ENCODE peak calls at places on chromosomes 16 and 17, in four cellular contexts. I is IMR-90, B is nephron progenitor cell, H is uterus. G is an unnamed sample.

GRCh38 chr16:79599837-79600635 is 501 bp downstream of the MAF start:
- DNase-seq in I (no peak), B (peak; percentile 82), H (peak; percentile 69), G (peak; percentile 55)

GRCh38 chr17:50117202-50118040 is 12.5 kb downstream of the SAMD14 start:
- DNase-seq in I (peak; percentile 35), B (peak; percentile 86), H (no peak), G (peak; percentile 82)

GRCh38 chr16:87784812-87785211 is 19.0 kb upstream of the KLHDC4 start:
- DNase-seq in I (peak; percentile 35), B (no peak), H (no peak), G (no peak)

GRCh38 chr17:77828749-77829539 is 129.6 kb upstream of the TNRC6C start:
- DNase-seq in I (no peak), B (no peak), H (no peak), G (no peak)

GRCh38 chr16:69311533-69312388 is 611 bp downstream of the VPS4A start:
- DNase-seq in I (no peak), B (no peak), H (no peak), G (peak; percentile 67)

GRCh38 chr17:4666296-4666695 is 24.8 kb upstream of the ALOX15 start:
- DNase-seq in I (peak; percentile 34), B (no peak), H (no peak), G (no peak)

GRCh38 chr17:80968602-80969029 is 23.0 kb upstream of the CHMP6 start:
- DNase-seq in I (peak; percentile 49), B (no peak), H (peak; percentile 59), G (no peak)

GRCh38 chr17:30554839-30555751 is 77.9 kb downstream of the GOSR1 start:
- DNase-seq in I (peak; percentile 15), B (no peak), H (no peak), G (no peak)

GRCh38 chr17:42453544-42453943 is 5.1 kb upstream of the ATP6V0A1 start:
- DNase-seq in I (no peak), B (no peak), H (no peak), G (peak; percentile 56)

GRCh38 chr16:4697867-4698291 is 4.5 kb downstream of the NUDT16L1 start:
- DNase-seq in I (no peak), B (no peak), H (no peak), G (no peak)

GRCh38 chr16:80285089-80285488 is 255.7 kb upstream of the DYNLRB2 start:
- DNase-seq in I (peak; percentile 89), B (no peak), H (no peak), G (no peak)

GRCh38 chr17:2571523-2572303 is 21.7 kb upstream of the PAFAH1B1 start:
- DNase-seq in I (no peak), B (no peak), H (no peak), G (peak; percentile 60)

GRCh38 chr17:46854948-46855347 is 3.6 kb downstream of the WNT9B start:
- DNase-seq in I (no peak), B (no peak), H (no peak), G (no peak)

GRCh38 chr17:74201250-74201649 is 2.2 kb upstream of the RPL38 start:
- DNase-seq in I (peak; percentile 57), B (no peak), H (no peak), G (no peak)

GRCh38 chr17:7574176-7574953 is 5.1 kb upstream of the CD68 start:
- DNase-seq in I (peak; percentile 28), B (no peak), H (no peak), G (no peak)

GRCh38 chr16:58501242-58502131 is 1.5 kb downstream of the NDRG4 start:
- DNase-seq in I (no peak), B (peak; percentile 84), H (no peak), G (no peak)

GRCh38 chr16:2950773-2951172 is 13.3 kb upstream of the KREMEN2 start:
- DNase-seq in I (no peak), B (no peak), H (no peak), G (no peak)

GRCh38 chr17:27378482-27379200 is 77.6 kb upstream of the KSR1 start:
- DNase-seq in I (no peak), B (no peak), H (peak; percentile 68), G (no peak)

GRCh38 chr17:73058022-73058421 is 34.5 kb downstream of the SLC39A11 start:
- DNase-seq in I (no peak), B (no peak), H (no peak), G (no peak)

GRCh38 chr17:47735536-47736011 is 2.5 kb downstream of the TBX21 start:
- DNase-seq in I (no peak), B (no peak), H (no peak), G (peak; percentile 87)

GRCh38 chr16:84179612-84180320 is 7.1 kb downstream of the TAF1C start:
- DNase-seq in I (no peak), B (no peak), H (no peak), G (peak; percentile 12)

GRCh38 chr17:47203984-47204721 is 5.0 kb upstream of the MYL4 start:
- DNase-seq in I (peak; percentile 64), B (no peak), H (no peak), G (no peak)

GRCh38 chr16:46765050-46765449 is 16.9 kb upstream of the MYLK3 start:
- DNase-seq in I (peak; percentile 76), B (no peak), H (no peak), G (no peak)

DNA sequence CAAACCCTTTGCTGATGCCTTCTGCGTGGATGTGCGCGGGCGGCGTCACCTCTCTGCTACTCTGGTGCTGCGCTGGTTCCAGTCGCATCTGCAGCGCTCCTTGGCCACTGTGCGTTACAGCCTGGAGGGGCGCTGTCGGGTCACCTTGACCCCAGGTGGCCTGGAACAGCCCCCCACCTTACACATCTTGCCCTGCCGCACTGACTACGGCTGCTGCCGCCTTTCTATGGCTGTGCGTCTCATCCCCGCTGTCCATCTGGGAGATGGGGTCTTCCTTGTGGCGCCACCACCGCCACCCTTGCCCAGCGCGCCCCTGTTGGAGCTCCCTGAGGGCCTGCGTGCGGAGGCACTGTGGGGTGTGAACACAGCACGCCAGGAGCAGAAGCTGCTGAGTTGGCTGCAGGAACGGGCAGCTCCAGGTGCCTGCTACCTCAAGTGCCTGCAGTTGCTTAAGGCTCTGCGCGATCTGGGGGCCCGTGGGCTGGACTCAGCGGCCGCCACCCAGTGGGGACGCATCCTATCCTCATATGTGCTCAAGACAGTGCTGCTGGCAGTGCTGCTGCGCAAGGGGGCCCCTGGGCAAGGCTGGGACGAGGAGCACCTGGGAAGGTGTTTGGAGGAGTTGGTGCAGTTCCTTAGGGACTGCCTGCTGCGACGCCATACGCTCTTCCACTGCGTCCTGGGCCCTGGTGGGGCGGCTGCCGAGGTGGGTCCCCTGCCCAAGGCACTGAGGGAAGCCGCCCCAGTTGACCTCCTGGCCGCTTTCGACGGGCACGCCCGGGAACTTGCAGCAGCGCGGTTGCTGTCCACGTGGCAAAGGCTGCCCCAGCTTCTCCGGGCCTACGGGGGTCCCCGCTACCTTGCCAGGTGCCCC is 1.6 kb downstream of the ITPRIPL2 start:
- DNase-seq in I (no peak), B (no peak), H (no peak), G (no peak)
- TF ChIP-seq CTCF in I (peak; percentile 35), B (no peak), H (no peak), G (peak; percentile 2)

GRCh38 chr16:10180771-10181163 is 1.5 kb downstream of the GRIN2A start:
- DNase-seq in I (no peak), B (peak; percentile 90), H (peak; percentile 29), G (peak; percentile 69)
- TF ChIP-seq CTCF in I (no peak), B (peak; percentile 54), H (no peak), G (peak; percentile 39)

GRCh38 chr16:53080345-53081031 is 25.7 kb downstream of the CHD9 start:
- DNase-seq in I (peak; percentile 89), B (no peak), H (peak; percentile 75), G (no peak)

GRCh38 chr16:53078765-53079484 is 24.1 kb downstream of the CHD9 start:
- DNase-seq in I (peak; percentile 53), B (no peak), H (no peak), G (no peak)

GRCh38 chr16:53081032-53081424 is 26.2 kb downstream of the CHD9 start:
- DNase-seq in I (no peak), B (no peak), H (no peak), G (no peak)

GRCh38 chr16:53081686-53082407 is 27.1 kb downstream of the CHD9 start:
- DNase-seq in I (no peak), B (no peak), H (no peak), G (no peak)

DNA sequence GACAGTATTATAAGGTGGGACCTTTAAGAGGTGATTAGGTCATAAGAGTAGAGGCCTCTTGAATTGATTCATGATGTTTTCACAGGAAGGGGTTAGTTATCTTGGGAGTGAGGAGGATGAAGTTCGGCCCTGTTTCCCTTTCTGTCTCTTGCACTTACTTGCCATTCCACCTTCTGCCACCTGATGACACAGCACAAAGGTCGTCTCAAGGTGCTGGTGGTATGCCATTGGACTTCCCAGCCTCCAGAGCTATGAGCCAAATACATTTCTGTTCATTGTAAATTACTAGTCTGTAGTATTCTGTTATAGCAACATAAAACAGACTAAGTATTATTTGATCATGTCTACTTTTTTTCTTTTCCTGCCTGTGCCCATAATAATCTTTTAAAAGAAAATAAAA is 23.5 kb downstream of the CHD9 start:
- DNase-seq in I (no peak), B (no peak), H (no peak), G (no peak)
- TF ChIP-seq CTCF in I (no peak), B (no peak), H (no peak), G (no peak)

GRCh38 chr16:11099672-11100195 is 155.4 kb downstream of the CLEC16A start:
- DNase-seq in I (no peak), B (no peak), H (no peak), G (no peak)

GRCh38 chr16:11102523-11102898 is 153.5 kb downstream of the SOCS1 start:
- DNase-seq in I (no peak), B (no peak), H (no peak), G (no peak)

GRCh38 chr16:11100239-11100750 is 155.7 kb downstream of the SOCS1 start:
- DNase-seq in I (peak; percentile 100), B (peak; percentile 30), H (peak; percentile 91), G (peak; percentile 64)

GRCh38 chr16:11101283-11101682 is 154.7 kb downstream of the SOCS1 start:
- DNase-seq in I (no peak), B (no peak), H (no peak), G (no peak)

GRCh38 chr16:11101695-11102522 is 154.1 kb downstream of the SOCS1 start:
- DNase-seq in I (peak; percentile 94), B (no peak), H (no peak), G (no peak)
- TF ChIP-seq CTCF in I (peak; percentile 29), B (no peak), H (no peak), G (no peak)

DNA sequence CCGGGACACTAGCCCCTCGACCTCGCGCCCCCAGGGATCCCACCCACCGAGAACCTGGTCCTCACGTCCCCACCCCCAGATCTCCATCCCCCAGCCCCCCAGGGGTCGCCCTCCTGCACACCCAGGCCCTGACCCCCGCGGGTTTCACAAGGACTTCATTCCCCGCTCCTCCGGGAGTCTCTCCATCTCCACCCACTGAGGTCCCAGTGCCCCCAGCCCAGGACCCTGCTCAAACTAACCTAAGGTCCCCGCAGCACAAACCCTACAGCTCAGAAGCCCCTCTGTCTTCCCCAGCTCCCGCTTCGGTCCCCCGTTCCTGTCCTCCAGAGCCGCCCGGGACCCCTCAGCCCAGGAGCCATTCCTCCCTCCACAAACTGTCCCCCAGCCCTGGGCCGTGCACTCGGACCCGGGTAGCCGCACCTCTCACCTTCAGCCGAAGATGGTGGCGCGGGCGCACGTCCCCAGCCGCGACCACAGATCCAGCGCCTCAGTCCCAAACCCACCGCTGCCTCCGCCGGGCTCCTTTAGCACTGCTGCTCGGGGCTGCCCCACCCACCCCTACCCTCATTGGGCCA is at the start of gene MYH10:
- DNase-seq in I (no peak), B (no peak), H (peak; percentile 37), G (no peak)
- TF ChIP-seq CTCF in I (peak; percentile 25), B (no peak), H (no peak), G (no peak)

G was measured in GM20000.